ENCODE peak calls at places on chromosomes 13 and 19, in nine cellular contexts. L is T-helper 22 cell, A is WTC11, J is smooth muscle cell of the brain vasculature, X is PC-9, Q is activated T-cell treated with anti-CD3 and anti-CD28 coated beads for 1 hour, T is HL-60, R is mesothelial cell of epicardium, M is NCI-H1092. N is an unnamed sample.
A peak's percentile ranks its signal among the peaks of the same experiment; 100 is the strongest.

GRCh38 chr19:18541258-18541991 is 1.9 kb downstream of the FKBP8 start:
- DNase-seq in L (no peak), A (no peak), J (no peak), X (no peak), Q (no peak), T (no peak), R (no peak), M (no peak), N (no peak)

GRCh38 chr19:1942078-1942933 is 1.3 kb downstream of the CSNK1G2 start:
- DNase-seq in L (peak; percentile 78), A (peak; percentile 83), J (no peak), X (peak; percentile 61), Q (peak; percentile 66), T (peak; percentile 87), R (peak; percentile 67), M (peak; percentile 14), N (peak; percentile 83)

GRCh38 chr19:44747739-44748425 is 626 bp upstream of the BCL3 start:
- DNase-seq in L (no peak), A (no peak), J (no peak), X (peak; percentile 67), Q (peak; percentile 25), T (peak; percentile 61), R (no peak), M (no peak), N (no peak)

GRCh38 chr13:101875717-101876393 is 423.4 kb downstream of the ITGBL1 start:
- DNase-seq in L (no peak), A (no peak), J (peak; percentile 32), X (peak; percentile 7), Q (no peak), T (no peak), R (no peak), M (peak; percentile 98), N (no peak)

GRCh38 chr13:114102521-114103288 is 29.7 kb downstream of the RASA3 start:
- DNase-seq in L (no peak), A (peak; percentile 9), J (no peak), X (no peak), Q (no peak), T (no peak), R (no peak), M (no peak), N (no peak)

GRCh38 chr19:41998246-41999020 is 4.4 kb upstream of the ATP1A3 start:
- DNase-seq in L (no peak), A (peak; percentile 80), J (no peak), X (peak; percentile 49), Q (no peak), T (peak; percentile 41), R (no peak), M (no peak), N (no peak)

GRCh38 chr13:97113231-97114001 is 108.7 kb upstream of the MBNL2 start:
- DNase-seq in L (no peak), A (no peak), J (no peak), X (no peak), Q (no peak), T (no peak), R (no peak), M (peak; percentile 28), N (no peak)

GRCh38 chr13:46595136-46595917 is 42.4 kb downstream of the LRCH1 start:
- DNase-seq in L (no peak), A (no peak), J (no peak), X (peak; percentile 55), Q (no peak), T (peak; percentile 30), R (no peak), M (no peak), N (no peak)

GRCh38 chr19:18284710-18285430 is 3.4 kb upstream of the JUND start:
- DNase-seq in L (no peak), A (no peak), J (no peak), X (no peak), Q (no peak), T (no peak), R (no peak), M (no peak), N (no peak)

GRCh38 chr13:77811981-77812380 is 106.7 kb downstream of the EDNRB start:
- DNase-seq in L (no peak), A (no peak), J (no peak), X (no peak), Q (no peak), T (no peak), R (no peak), M (no peak), N (no peak)

GRCh38 chr13:84706004-84706710 is 823.9 kb upstream of the SLITRK1 start:
- DNase-seq in L (no peak), A (no peak), J (no peak), X (no peak), Q (no peak), T (no peak), R (no peak), M (no peak), N (no peak)

N was measured in CD8-positive, alpha-beta T cell.